ENCODE peak calls at places on chromosomes 4 and X, in eight cellular contexts. B, O, C, L, N, R, W and A are unnamed samples.

GRCh38 chrX:123626962-123627361 is 105.9 kb downstream of the THOC2 start:
- DNase-seq in B (peak), O (no peak), C (no peak), L (no peak), N (no peak), R (peak), W (peak), A (peak)

GRCh38 chrX:13102636-13103035 is 58.2 kb upstream of the FAM9C start:
- DNase-seq in B (peak), O (no peak), C (no peak), L (no peak), N (no peak), R (peak), W (no peak), A (no peak)

GRCh38 chr4:82017680-82018079 is 356.1 kb downstream of the HNRNPD start:
- DNase-seq in B (peak), O (no peak), C (peak), L (no peak), N (no peak), R (peak), W (peak), A (peak)

GRCh38 chrX:108735680-108736508 is 469 bp downstream of the IRS4 start:
- DNase-seq in B (peak), O (peak), C (no peak), L (no peak), N (peak), R (no peak), W (peak), A (no peak)

GRCh38 chr4:156634612-156635011 is 337.0 kb downstream of the PDGFC start:
- DNase-seq in B (peak), O (no peak), C (no peak), L (no peak), N (no peak), R (no peak), W (peak), A (no peak)

GRCh38 chr4:71697031-71697430 is 86.8 kb downstream of the GC start:
- DNase-seq in B (no peak), O (no peak), C (no peak), L (no peak), N (no peak), R (peak), W (no peak), A (no peak)

GRCh38 chr4:54433686-54434085 is 204.6 kb downstream of the PDGFRA start:
- DNase-seq in B (peak), O (no peak), C (no peak), L (no peak), N (no peak), R (peak), W (peak), A (no peak)

GRCh38 chrX:111020283-111020682 is 75.7 kb upstream of the PAK3 start:
- DNase-seq in B (no peak), O (no peak), C (no peak), L (no peak), N (no peak), R (no peak), W (no peak), A (no peak)

GRCh38 chr4:157961591-157961990 is 211.2 kb downstream of the GASK1B start:
- DNase-seq in B (no peak), O (peak), C (no peak), L (no peak), N (peak), R (no peak), W (peak), A (peak)

GRCh38 chrX:137548261-137548660 is 17.7 kb upstream of the ZIC3 start:
- DNase-seq in B (no peak), O (no peak), C (no peak), L (no peak), N (no peak), R (no peak), W (no peak), A (no peak)